ENCODE peak calls at places on chromosome 9, in four cellular contexts. Q, M, B and W are unnamed samples.
A peak's percentile ranks its signal among the peaks of the same experiment; 100 is the strongest.

GRCh38 chr9:137757613-137758029 is 120.0 kb upstream of the CACNA1B start:
- DNase-seq in Q (no peak), M (no peak), B (no peak), W (no peak)

GRCh38 chr9:134602547-134603362 is 38.8 kb upstream of the COL5A1 start:
- DNase-seq in Q (peak; percentile 65), M (peak; percentile 83), B (no peak), W (peak; percentile 4)

GRCh38 chr9:12094051-12094450 is 599.1 kb upstream of the TYRP1 start:
- DNase-seq in Q (no peak), M (peak; percentile 56), B (no peak), W (no peak)

GRCh38 chr9:75918909-75919308 is 28.4 kb downstream of the PCSK5 start:
- DNase-seq in Q (no peak), M (peak; percentile 56), B (no peak), W (no peak)

GRCh38 chr9:94443039-94443722 is 111.7 kb upstream of the PCAT7 start:
- DNase-seq in Q (no peak), M (no peak), B (no peak), W (no peak)

GRCh38 chr9:22416692-22417060 is 29.9 kb upstream of the DMRTA1 start:
- DNase-seq in Q (no peak), M (no peak), B (no peak), W (no peak)

GRCh38 chr9:126301985-126302603 is 24.5 kb upstream of the MVB12B start:
- DNase-seq in Q (peak; percentile 69), M (peak; percentile 40), B (peak; percentile 47), W (peak; percentile 71)

GRCh38 chr9:727767-728166 is 113.7 kb upstream of the DMRT1 start:
- DNase-seq in Q (no peak), M (peak; percentile 42), B (no peak), W (no peak)

GRCh38 chr9:82695704-82696103 is 367.2 kb downstream of the RASEF start:
- DNase-seq in Q (no peak), M (no peak), B (no peak), W (no peak)

GRCh38 chr9:297104-297794 is 82.6 kb downstream of the DOCK8 start:
- DNase-seq in Q (peak; percentile 69), M (peak; percentile 84), B (peak; percentile 30), W (no peak)

GRCh38 chr9:17627641-17628040 is 48.8 kb downstream of the SH3GL2 start:
- DNase-seq in Q (no peak), M (no peak), B (no peak), W (no peak)

GRCh38 chr9:133998915-133999580 is 6.9 kb upstream of the VAV2 start:
- DNase-seq in Q (no peak), M (no peak), B (no peak), W (no peak)

GRCh38 chr9:7802666-7803065 is 3.1 kb upstream of the DMAC1 start:
- DNase-seq in Q (no peak), M (no peak), B (no peak), W (no peak)

GRCh38 chr9:115207003-115207837 is 89.3 kb upstream of the TNC start:
- DNase-seq in Q (no peak), M (no peak), B (no peak), W (no peak)

GRCh38 chr9:93126825-93127368 is 7.2 kb downstream of the NINJ1 start:
- DNase-seq in Q (peak; percentile 62), M (no peak), B (peak; percentile 29), W (peak; percentile 50)

GRCh38 chr9:111393971-111394370 is 63.9 kb upstream of the OR2K2 start:
- DNase-seq in Q (no peak), M (no peak), B (no peak), W (no peak)

GRCh38 chr9:69371001-69371400 is 46.0 kb downstream of the ENTREP1 start:
- DNase-seq in Q (no peak), M (no peak), B (no peak), W (no peak)

GRCh38 chr9:354453-354852 is 139.8 kb downstream of the DOCK8 start:
- DNase-seq in Q (no peak), M (no peak), B (no peak), W (no peak)

GRCh38 chr9:126915281-126915816 is 767 bp downstream of the RALGPS1 start:
- DNase-seq in Q (peak; percentile 31), M (peak; percentile 51), B (peak; percentile 91), W (no peak)

GRCh38 chr9:110065527-110065926 is 142.4 kb downstream of the C9orf152 start:
- DNase-seq in Q (no peak), M (no peak), B (no peak), W (no peak)

GRCh38 chr9:20618361-20618799 is 3.9 kb downstream of the MLLT3 start:
- DNase-seq in Q (peak; percentile 74), M (peak; percentile 71), B (no peak), W (no peak)

GRCh38 chr9:90428517-90428916 is 214.1 kb downstream of the DIRAS2 start:
- DNase-seq in Q (no peak), M (no peak), B (no peak), W (no peak)

GRCh38 chr9:27440888-27441740 is 83.0 kb upstream of the IFNK start:
- DNase-seq in Q (no peak), M (no peak), B (no peak), W (no peak)
- H3K4me1 ChIP-seq in Q (no peaks in the 10 kb centered on the region), M (no peaks in the 10 kb centered on the region), B (peaks cover 18% of the 10 kb centered on the region), W (no peaks in the 10 kb centered on the region)

GRCh38 chr9:129422032-129422842 is 198.7 kb downstream of the C9orf50 start:
- DNase-seq in Q (no peak), M (no peak), B (no peak), W (no peak)

GRCh38 chr9:129419382-129419899 is 201.5 kb downstream of the C9orf50 start:
- DNase-seq in Q (no peak), M (no peak), B (no peak), W (no peak)

GRCh38 chr9:129422843-129423700 is 197.8 kb downstream of the C9orf50 start:
- DNase-seq in Q (no peak), M (no peak), B (no peak), W (no peak)

GRCh38 chr9:129420721-129421120 is 200.2 kb downstream of the C9orf50 start:
- DNase-seq in Q (no peak), M (no peak), B (no peak), W (no peak)

DNA sequence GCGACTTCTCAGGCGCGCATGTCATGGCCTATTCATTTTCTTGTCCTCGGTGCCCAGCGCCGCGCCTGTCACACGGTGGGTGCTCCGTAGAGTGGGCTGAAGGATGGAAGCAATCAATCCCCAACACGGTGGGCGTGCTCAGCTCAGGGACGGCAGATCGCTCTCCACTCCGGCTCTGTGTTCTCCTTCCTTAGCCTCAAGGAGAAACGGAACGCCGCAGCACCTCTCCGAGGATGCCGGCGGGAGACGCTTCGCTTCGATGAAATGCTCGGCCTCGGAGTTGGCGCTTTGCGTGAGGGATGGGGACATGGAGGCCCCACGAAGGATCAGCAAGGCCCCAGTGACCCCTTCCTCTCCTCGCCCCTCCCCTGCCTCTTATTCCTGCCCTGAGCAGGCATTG is 199.5 kb downstream of the C9orf50 start:
- DNase-seq in Q (no peak), M (no peak), B (no peak), W (no peak)
- H3K36me3 ChIP-seq in Q (no peaks in the 10 kb centered on the region), M (no peaks in the 10 kb centered on the region), B (no peaks in the 10 kb centered on the region), W (no peaks in the 10 kb centered on the region)

DNA sequence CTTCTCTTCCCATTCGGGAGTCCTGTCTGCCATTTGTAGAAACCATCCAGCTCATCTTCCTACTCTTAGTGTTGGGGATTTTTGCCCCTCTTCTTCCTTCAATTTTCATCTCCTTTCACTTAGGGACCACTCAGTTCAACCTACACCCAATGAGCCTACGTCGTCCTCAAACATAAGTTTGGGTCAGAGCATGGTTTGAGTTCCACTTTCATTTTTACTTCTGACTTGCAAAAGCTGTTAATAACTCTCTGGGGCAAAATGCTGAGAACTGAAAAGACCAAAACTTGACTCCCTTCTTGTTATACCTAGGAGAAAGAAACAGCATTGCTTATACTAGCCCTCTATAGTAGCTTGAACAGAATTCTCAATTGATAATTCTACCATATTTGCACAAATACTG is 381.5 kb upstream of the MPDZ start:
- DNase-seq in Q (no peak), M (no peak), B (no peak), W (no peak)
- H3K4me1 ChIP-seq in Q (no peaks in the 10 kb centered on the region), M (no peaks in the 10 kb centered on the region), B (no peaks in the 10 kb centered on the region), W (no peaks in the 10 kb centered on the region)

DNA sequence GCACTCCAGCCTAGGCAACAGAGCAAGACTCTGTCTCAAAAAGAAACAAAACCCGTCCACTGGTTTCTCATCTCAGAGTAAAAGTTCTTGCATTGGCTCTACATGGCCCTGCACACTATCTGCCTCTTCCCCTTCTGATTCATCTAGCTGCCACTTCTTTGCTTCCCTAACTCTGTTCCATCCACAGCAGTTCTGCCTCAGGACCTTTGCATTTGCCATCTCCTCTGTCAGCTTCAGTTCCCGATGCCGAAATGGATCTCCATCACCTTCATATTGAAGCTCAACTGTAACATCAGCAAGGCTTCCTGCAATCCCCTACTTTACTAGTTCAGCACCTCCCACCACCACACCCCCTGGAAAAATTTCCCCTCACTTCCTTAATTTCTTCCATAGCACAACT is 1.2 kb upstream of the PIGO start:
- DNase-seq in Q (no peak), M (no peak), B (no peak), W (no peak)
- H3K36me3 ChIP-seq in Q (no peaks in the 10 kb centered on the region), M (no peaks in the 10 kb centered on the region), B (no peaks in the 10 kb centered on the region), W (peaks cover 10% of the 10 kb centered on the region)

GRCh38 chr9:27150758-27151431 is 41.9 kb downstream of the TEK start:
- DNase-seq in Q (no peak), M (no peak), B (no peak), W (no peak)
- H3K4me1 ChIP-seq in Q (no peaks in the 10 kb centered on the region), M (peaks cover 10% of the 10 kb centered on the region), B (peaks cover 5% of the 10 kb centered on the region), W (no peaks in the 10 kb centered on the region)